ENCODE peak calls at places on chromosomes 2 and 18, in nine cellular contexts. Z is endothelial cell; L is AG09309; E is thoracic aorta; M is IMR-90; O is GM13976; A is RWPE1; N is CD8-positive, alpha-beta T cell; D is uterus. H is an unnamed sample.

GRCh38 chr2:188293601-188294482 is 2.2 kb downstream of the GULP1 start:
- DNase-seq in E (no peak), L (no peak), D (peak), Z (peak), M (peak), O (no peak), A (peak), N (no peak), H (peak)

GRCh38 chr2:181281206-181281832 is 175.9 kb upstream of the ITGA4 start:
- DNase-seq in D (no peak), L (no peak), M (no peak), E (no peak), O (no peak), N (no peak), Z (no peak), A (no peak), H (no peak)

GRCh38 chr2:17309741-17310339 is 208.4 kb downstream of the RAD51AP2 start:
- DNase-seq in M (peak), L (no peak), N (no peak), E (no peak), Z (peak), O (peak), A (peak), D (no peak), H (no peak)

GRCh38 chr2:209380278-209380677 is 43.6 kb upstream of the MAP2 start:
- DNase-seq in Z (no peak), D (no peak), O (no peak), A (no peak), L (no peak), M (no peak), N (no peak), E (no peak), H (no peak)

GRCh38 chr2:121502246-121502645 is 28.4 kb upstream of the RNU4ATAC start:
- DNase-seq in O (no peak), E (no peak), D (no peak), A (peak), N (no peak), L (no peak), M (peak), Z (no peak), H (no peak)

GRCh38 chr18:1018211-1018651 is 113.6 kb downstream of the ADCYAP1 start:
- DNase-seq in O (no peak), Z (no peak), A (no peak), N (no peak), E (no peak), L (no peak), M (peak), D (no peak), H (no peak)

GRCh38 chr18:33745396-33745795 is 167.4 kb downstream of the ASXL3 start:
- DNase-seq in D (no peak), N (no peak), O (no peak), E (no peak), Z (no peak), M (no peak), L (no peak), A (no peak), H (peak)

GRCh38 chr2:96207073-96207777 is 1.4 kb downstream of the STARD7 start:
- DNase-seq in E (no peak), M (no peak), A (no peak), L (no peak), D (no peak), O (no peak), Z (no peak), N (no peak), H (no peak)

GRCh38 chr2:219514196-219514761 is at the start of gene ASIC4:
- DNase-seq in M (peak), Z (no peak), L (no peak), N (no peak), D (no peak), E (no peak), A (no peak), O (no peak), H (no peak)

GRCh38 chr18:8348051-8348450 is 261.2 kb upstream of the RAB12 start:
- DNase-seq in M (no peak), A (no peak), L (no peak), D (no peak), Z (no peak), E (no peak), O (no peak), N (no peak), H (no peak)

GRCh38 chr2:69948032-69948962 is 13.1 kb downstream of the ASPRV1 start:
- DNase-seq in O (no peak), E (no peak), M (no peak), Z (no peak), L (no peak), A (no peak), D (no peak), N (no peak), H (no peak)

GRCh38 chr18:51236225-51236624 is 38.7 kb upstream of the MEX3C start:
- DNase-seq in A (peak), E (no peak), N (no peak), D (no peak), O (no peak), M (peak), L (peak), Z (no peak), H (no peak)

GRCh38 chr2:74527741-74528140 is 1.7 kb upstream of the DQX1 start:
- DNase-seq in Z (no peak), L (no peak), N (no peak), O (no peak), E (no peak), A (no peak), M (no peak), D (no peak), H (no peak)

GRCh38 chr2:207122914-207123744 is 42.6 kb downstream of the KLF7 start:
- DNase-seq in E (no peak), Z (no peak), A (no peak), N (peak), D (no peak), O (no peak), M (no peak), L (no peak), H (no peak)

GRCh38 chr2:77008925-77009706 is 513.1 kb downstream of the LRRTM4 start:
- DNase-seq in M (peak), A (peak), Z (no peak), E (no peak), N (no peak), D (no peak), L (no peak), O (no peak), H (no peak)

GRCh38 chr2:11949732-11950503 is 203.5 kb downstream of the LPIN1 start:
- DNase-seq in Z (no peak), M (no peak), E (no peak), D (no peak), A (no peak), O (no peak), N (no peak), L (no peak), H (no peak)

GRCh38 chr2:134718095-134718955 is 475 bp downstream of the TMEM163 start:
- DNase-seq in L (no peak), A (no peak), O (peak), D (no peak), E (no peak), N (peak), M (no peak), Z (peak), H (no peak)

GRCh38 chr2:174697267-174697666 is 67.0 kb downstream of the CHRNA1 start:
- DNase-seq in N (peak), O (peak), D (peak), Z (peak), E (no peak), A (peak), L (no peak), M (peak), H (no peak)
- TF ChIP-seq CTCF in N (peak), O (peak), D (peak), Z (peak), E (peak), A (peak), L (peak), M (peak), H (peak)

DNA sequence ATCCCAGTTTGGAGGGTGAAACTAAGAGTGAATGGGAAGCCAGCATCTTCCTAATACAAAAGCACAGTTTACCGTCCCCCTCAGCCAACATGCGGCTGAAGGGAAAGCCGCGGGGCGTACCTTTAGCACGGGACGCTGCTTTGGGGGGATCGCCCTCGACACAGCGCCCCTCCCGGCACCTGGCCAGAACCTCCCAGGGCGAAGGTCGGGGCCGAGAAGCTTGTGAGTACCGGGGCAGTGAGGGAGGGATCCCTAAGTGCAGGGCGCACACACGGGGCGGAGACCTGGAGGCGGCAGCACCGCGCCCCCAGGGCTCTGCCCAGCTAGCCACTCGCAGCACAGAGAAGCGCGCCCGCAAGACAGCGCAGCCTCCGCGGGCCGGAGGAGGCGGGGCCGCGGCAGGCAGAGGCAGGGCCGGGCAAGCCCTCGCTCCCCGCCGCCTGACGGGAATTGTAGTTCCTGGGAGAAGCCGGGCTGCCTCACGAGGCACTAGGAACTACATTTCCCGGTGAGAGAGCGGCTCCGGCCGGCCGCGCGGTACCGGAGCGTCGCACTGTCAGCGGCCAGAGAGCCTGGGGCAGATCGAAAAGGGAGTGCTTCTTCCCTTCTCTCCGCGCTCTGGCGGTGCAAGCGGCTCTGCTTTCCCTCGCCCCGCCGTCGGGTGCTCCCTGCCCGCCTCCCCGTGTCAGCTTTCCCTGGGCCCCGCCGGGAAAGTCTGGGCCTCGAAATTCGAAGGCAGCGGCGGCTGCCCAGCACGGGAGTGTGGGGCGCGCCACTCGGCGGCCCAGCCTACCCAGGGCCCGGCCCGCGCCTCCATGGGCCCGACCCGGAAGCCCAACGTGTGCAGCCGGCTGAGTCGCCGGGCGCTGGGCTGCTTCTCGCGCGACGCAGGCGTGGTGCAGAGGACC is at the start of the genes DCAF17 and METTL8:
- DNase-seq in A (peak), L (peak), N (peak), M (peak), E (peak), O (peak), Z (peak), D (peak), H (peak)
- TF ChIP-seq CTCF in A (peak), L (peak), N (peak), M (peak), E (peak), O (peak), Z (peak), D (peak), H (no peak)

DNA sequence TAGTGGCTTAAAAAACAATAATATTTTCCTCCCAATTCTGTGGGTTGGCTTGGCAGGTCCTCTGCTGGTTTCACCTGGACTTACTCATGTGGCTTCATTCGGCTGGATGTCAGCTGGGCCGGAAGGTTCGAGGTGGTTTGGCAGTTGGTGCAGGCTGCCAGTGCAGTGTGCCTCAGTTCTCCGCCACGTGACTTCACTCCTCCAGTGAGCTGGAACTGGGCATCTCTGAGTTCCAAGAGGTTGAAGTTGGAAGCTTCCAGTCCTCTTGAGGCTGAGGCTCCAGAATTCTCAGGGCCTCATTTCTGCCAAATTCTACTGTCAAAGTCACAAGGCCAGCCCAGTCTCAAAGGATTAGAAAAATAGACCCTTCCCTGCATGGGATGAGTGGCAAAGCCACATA is 83.4 kb upstream of the B3GNT7 start:
- DNase-seq in E (no peak), D (no peak), O (no peak), N (no peak), Z (no peak), L (no peak), M (no peak), A (no peak), H (no peak)
- TF ChIP-seq CTCF in E (no peak), D (no peak), O (no peak), N (no peak), Z (no peak), L (no peak), M (no peak), A (no peak), H (no peak)

DNA sequence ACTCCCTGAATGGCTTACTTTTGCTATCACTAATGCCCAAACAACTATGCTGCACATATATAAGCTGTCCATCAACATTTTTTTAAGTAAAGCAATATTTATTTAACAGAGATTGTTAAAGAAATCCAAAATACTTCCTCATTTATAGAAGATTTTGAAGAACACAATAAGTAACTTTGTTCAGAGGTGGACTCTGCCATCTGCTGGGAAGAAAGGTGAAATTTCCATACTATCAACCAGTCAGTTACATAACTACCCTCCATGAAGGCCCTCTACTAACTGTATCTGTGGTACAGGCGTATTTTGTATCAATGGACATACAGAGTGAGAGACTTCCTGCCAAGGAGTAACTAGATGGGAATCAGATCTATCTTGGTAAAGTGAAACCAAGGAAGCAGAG is 106.0 kb downstream of the DTNB start:
- DNase-seq in E (no peak), Z (no peak), D (no peak), O (peak), N (no peak), A (peak), L (peak), M (peak), H (no peak)
- TF ChIP-seq CTCF in E (peak), Z (peak), D (no peak), O (peak), N (no peak), A (peak), L (peak), M (peak), H (no peak)

GRCh38 chr2:23617167-23617787 is 232.3 kb downstream of the KLHL29 start:
- DNase-seq in D (peak), A (no peak), Z (no peak), O (no peak), E (no peak), L (peak), M (peak), N (no peak), H (peak)
- TF ChIP-seq CTCF in D (peak), A (no peak), Z (no peak), O (no peak), E (peak), L (peak), M (peak), N (no peak), H (peak)